ENCODE peak calls at places on chromosomes 2 and 18, in four cellular contexts. One of them, this sample, is unnamed.

GRCh38 chr2:27258051-27258450 is 4.8 kb downstream of the SLC30A3 start:
- DNase-seq in ovary: no peak
- DNase-seq in body of pancreas: no peak
- DNase-seq in K562: no peak
- DNase-seq in this sample: no peak

GRCh38 chr2:227443889-227444568 is 27.9 kb upstream of the AGFG1 start:
- DNase-seq in K562: no peak
- DNase-seq in ovary: no peak
- DNase-seq in body of pancreas: no peak
- DNase-seq in this sample: no peak

GRCh38 chr2:1582891-1583341 is 161.4 kb downstream of the PXDN start:
- DNase-seq in K562: no peak
- DNase-seq in ovary: peak; percentile 8
- DNase-seq in body of pancreas: no peak
- DNase-seq in this sample: no peak

GRCh38 chr2:1140389-1141003 is 189.8 kb downstream of the SNTG2 start:
- DNase-seq in K562: peak; percentile 72
- DNase-seq in body of pancreas: peak; percentile 37
- DNase-seq in ovary: no peak
- DNase-seq in this sample: no peak

GRCh38 chr2:103166406-103167324 is 404.8 kb downstream of the TMEM182 start:
- DNase-seq in ovary: no peak
- DNase-seq in body of pancreas: no peak
- DNase-seq in K562: no peak
- DNase-seq in this sample: no peak

GRCh38 chr2:21010813-21011439 is 32.9 kb downstream of the APOB start:
- DNase-seq in ovary: no peak
- DNase-seq in K562: no peak
- DNase-seq in body of pancreas: no peak
- DNase-seq in this sample: no peak

GRCh38 chr18:12011962-12012549 is 30.7 kb downstream of the IMPA2 start:
- DNase-seq in body of pancreas: peak; percentile 76
- DNase-seq in ovary: no peak
- DNase-seq in K562: no peak
- DNase-seq in this sample: no peak

GRCh38 chr2:222440670-222441422 is 16.5 kb downstream of the SGPP2 start:
- DNase-seq in body of pancreas: no peak
- DNase-seq in ovary: peak; percentile 44
- DNase-seq in K562: no peak
- DNase-seq in this sample: no peak

GRCh38 chr2:56084117-56084936 is 99.5 kb upstream of the CCDC85A start:
- DNase-seq in ovary: no peak
- DNase-seq in body of pancreas: peak; percentile 28
- DNase-seq in K562: no peak
- DNase-seq in this sample: no peak

GRCh38 chr2:118249970-118250369 is 161.7 kb downstream of the INSIG2 start:
- DNase-seq in body of pancreas: no peak
- DNase-seq in ovary: no peak
- DNase-seq in K562: no peak
- DNase-seq in this sample: no peak

GRCh38 chr2:64988420-64989125 is 626 bp upstream of the SLC1A4 start:
- DNase-seq in ovary: peak; percentile 71
- DNase-seq in body of pancreas: peak; percentile 80
- DNase-seq in K562: peak; percentile 88
- DNase-seq in this sample: peak; percentile 81

GRCh38 chr18:21834301-21834660 is 93.7 kb downstream of the MIB1 start:
- DNase-seq in body of pancreas: no peak
- DNase-seq in K562: no peak
- DNase-seq in ovary: no peak
- DNase-seq in this sample: no peak

GRCh38 chr2:218381916-218382366 is at the start of gene SLC11A1:
- DNase-seq in ovary: peak; percentile 21
- DNase-seq in body of pancreas: no peak
- DNase-seq in K562: no peak
- DNase-seq in this sample: no peak

GRCh38 chr2:119352357-119352756 is 14.3 kb downstream of the C2orf76 start:
- DNase-seq in K562: no peak
- DNase-seq in body of pancreas: peak; percentile 73
- DNase-seq in ovary: no peak
- DNase-seq in this sample: no peak

GRCh38 chr2:122595065-122595464 is 839.6 kb downstream of the TSN start:
- DNase-seq in K562: no peak
- DNase-seq in body of pancreas: no peak
- DNase-seq in ovary: no peak
- DNase-seq in this sample: no peak

GRCh38 chr2:124983595-124983994 is 958.5 kb downstream of the CNTNAP5 start:
- DNase-seq in K562: no peak
- DNase-seq in ovary: no peak
- DNase-seq in body of pancreas: no peak
- DNase-seq in this sample: no peak

GRCh38 chr18:63936156-63936931 is 12.8 kb upstream of the HMSD start:
- DNase-seq in body of pancreas: peak; percentile 87
- DNase-seq in K562: peak; percentile 30
- DNase-seq in ovary: peak; percentile 46
- DNase-seq in this sample: peak; percentile 73

GRCh38 chr2:30149513-30149912 is 2.7 kb downstream of the YPEL5 start:
- DNase-seq in K562: peak; percentile 50
- DNase-seq in ovary: no peak
- DNase-seq in body of pancreas: no peak
- DNase-seq in this sample: no peak

GRCh38 chr2:157181234-157181633 is 76.3 kb upstream of the GALNT5 start:
- DNase-seq in ovary: no peak
- DNase-seq in body of pancreas: no peak
- DNase-seq in K562: no peak
- DNase-seq in this sample: no peak

GRCh38 chr2:10331033-10331701 is 28.5 kb downstream of the HPCAL1 start:
- DNase-seq in K562: peak; percentile 58
- DNase-seq in ovary: no peak
- DNase-seq in body of pancreas: no peak
- DNase-seq in this sample: peak; percentile 87

GRCh38 chr2:63050186-63050915 is at the start of gene OTX1:
- DNase-seq in ovary: peak; percentile 62
- DNase-seq in K562: peak; percentile 97
- DNase-seq in body of pancreas: peak; percentile 81
- DNase-seq in this sample: peak; percentile 72

GRCh38 chr2:173983414-173983871 is 18.3 kb upstream of the SP3 start:
- DNase-seq in K562: no peak
- DNase-seq in ovary: no peak
- DNase-seq in body of pancreas: no peak
- DNase-seq in this sample: no peak

GRCh38 chr2:237184192-237184922 is 98.7 kb downstream of the COPS8 start:
- DNase-seq in ovary: peak; percentile 16
- DNase-seq in body of pancreas: no peak
- DNase-seq in K562: no peak
- DNase-seq in this sample: no peak

GRCh38 chr2:121197369-121198091 is 87.5 kb downstream of the TFCP2L1 start:
- DNase-seq in K562: no peak
- DNase-seq in body of pancreas: peak; percentile 41
- DNase-seq in ovary: no peak
- DNase-seq in this sample: peak; percentile 19

GRCh38 chr2:24164416-24164973 is 10.4 kb upstream of the FAM228A start:
- DNase-seq in K562: peak; percentile 78
- DNase-seq in ovary: no peak
- DNase-seq in body of pancreas: no peak
- DNase-seq in this sample: peak; percentile 56

GRCh38 chr2:149741646-149742045 is 154.1 kb upstream of the MMADHC start:
- DNase-seq in K562: no peak
- DNase-seq in ovary: no peak
- DNase-seq in body of pancreas: no peak
- DNase-seq in this sample: no peak

GRCh38 chr18:79487198-79488165 is 91.8 kb downstream of the NFATC1 start:
- DNase-seq in ovary: no peak
- DNase-seq in body of pancreas: no peak
- DNase-seq in K562: no peak
- DNase-seq in this sample: peak; percentile 47

GRCh38 chr2:157460897-157461296 is 17.0 kb upstream of the CYTIP start:
- DNase-seq in body of pancreas: no peak
- DNase-seq in ovary: no peak
- DNase-seq in K562: no peak
- DNase-seq in this sample: no peak

GRCh38 chr2:138176862-138177439 is 212.7 kb downstream of the HNMT start:
- DNase-seq in body of pancreas: no peak
- DNase-seq in K562: no peak
- DNase-seq in ovary: no peak
- DNase-seq in this sample: no peak

GRCh38 chr18:5943514-5943913 is 48.2 kb upstream of the TMEM200C start:
- DNase-seq in K562: no peak
- DNase-seq in body of pancreas: peak; percentile 23
- DNase-seq in ovary: no peak
- DNase-seq in this sample: no peak

GRCh38 chr2:120549841-120550240 is 185.8 kb upstream of the GLI2 start:
- DNase-seq in K562: no peak
- DNase-seq in body of pancreas: no peak
- DNase-seq in ovary: no peak
- DNase-seq in this sample: no peak

GRCh38 chr18:5841518-5841917 is 53.8 kb downstream of the TMEM200C start:
- DNase-seq in ovary: no peak
- DNase-seq in body of pancreas: no peak
- DNase-seq in K562: no peak
- DNase-seq in this sample: no peak

GRCh38 chr2:104788721-104789446 is 65.0 kb upstream of the POU3F3 start:
- DNase-seq in K562: no peak
- DNase-seq in ovary: no peak
- DNase-seq in body of pancreas: no peak
- DNase-seq in this sample: no peak
- H3K4me3 ChIP-seq in K562: no peak overlapping the region
- H3K4me3 ChIP-seq in ovary: no peak overlapping the region
- H3K4me3 ChIP-seq in body of pancreas: no peak overlapping the region
- H3K4me3 ChIP-seq in this sample: no peak overlapping the region

DNA sequence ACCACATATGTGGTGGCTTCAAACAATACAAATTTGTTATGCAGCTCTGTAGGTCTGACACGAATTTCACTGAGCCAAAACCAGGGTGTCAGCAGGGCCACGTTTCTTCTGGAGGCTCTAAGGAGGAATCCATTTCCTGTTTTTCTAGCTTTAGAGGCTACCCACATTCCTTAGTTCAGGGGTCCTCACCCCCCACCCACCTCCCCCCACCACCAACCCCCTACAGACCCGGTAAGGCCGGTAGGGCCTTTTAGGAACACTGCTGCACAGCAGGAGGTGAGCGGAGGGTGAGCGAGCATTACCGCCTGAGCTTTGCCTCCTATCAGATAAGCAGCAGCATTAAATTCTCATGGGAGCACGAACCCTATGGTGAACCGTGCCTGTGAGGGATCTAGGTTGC is 10.6 kb upstream of the SLC39A10 start:
- DNase-seq in K562: peak; percentile 31
- DNase-seq in body of pancreas: no peak
- DNase-seq in ovary: no peak
- DNase-seq in this sample: no peak
- H3K27ac ChIP-seq in K562: peak overlapping the region; percentile 74
- H3K27ac ChIP-seq in body of pancreas: no peak overlapping the region
- H3K27ac ChIP-seq in ovary: no peak overlapping the region
- H3K27ac ChIP-seq in this sample: no peak overlapping the region

GRCh38 chr18:3713708-3714107 is 263.7 kb downstream of the TGIF1 start:
- DNase-seq in body of pancreas: no peak
- DNase-seq in ovary: no peak
- DNase-seq in K562: no peak
- DNase-seq in this sample: no peak

GRCh38 chr18:3712485-3712884 is 262.5 kb downstream of the TGIF1 start:
- DNase-seq in body of pancreas: no peak
- DNase-seq in ovary: no peak
- DNase-seq in K562: no peak
- DNase-seq in this sample: no peak

GRCh38 chr18:3709166-3709565 is 259.2 kb downstream of the TGIF1 start:
- DNase-seq in K562: no peak
- DNase-seq in ovary: no peak
- DNase-seq in body of pancreas: no peak
- DNase-seq in this sample: no peak

GRCh38 chr18:3713166-3713565 is 263.2 kb downstream of the TGIF1 start:
- DNase-seq in ovary: no peak
- DNase-seq in body of pancreas: no peak
- DNase-seq in K562: no peak
- DNase-seq in this sample: no peak

GRCh38 chr18:3710712-3711269 is 260.8 kb downstream of the TGIF1 start:
- DNase-seq in ovary: no peak
- DNase-seq in body of pancreas: peak; percentile 67
- DNase-seq in K562: no peak
- DNase-seq in this sample: peak; percentile 90
- TF ChIP-seq POLR2A in ovary: no peak
- TF ChIP-seq POLR2A in body of pancreas: peak; percentile 25
- TF ChIP-seq POLR2A in K562: no peak
- TF ChIP-seq POLR2A in this sample: peak; percentile 23

DNA sequence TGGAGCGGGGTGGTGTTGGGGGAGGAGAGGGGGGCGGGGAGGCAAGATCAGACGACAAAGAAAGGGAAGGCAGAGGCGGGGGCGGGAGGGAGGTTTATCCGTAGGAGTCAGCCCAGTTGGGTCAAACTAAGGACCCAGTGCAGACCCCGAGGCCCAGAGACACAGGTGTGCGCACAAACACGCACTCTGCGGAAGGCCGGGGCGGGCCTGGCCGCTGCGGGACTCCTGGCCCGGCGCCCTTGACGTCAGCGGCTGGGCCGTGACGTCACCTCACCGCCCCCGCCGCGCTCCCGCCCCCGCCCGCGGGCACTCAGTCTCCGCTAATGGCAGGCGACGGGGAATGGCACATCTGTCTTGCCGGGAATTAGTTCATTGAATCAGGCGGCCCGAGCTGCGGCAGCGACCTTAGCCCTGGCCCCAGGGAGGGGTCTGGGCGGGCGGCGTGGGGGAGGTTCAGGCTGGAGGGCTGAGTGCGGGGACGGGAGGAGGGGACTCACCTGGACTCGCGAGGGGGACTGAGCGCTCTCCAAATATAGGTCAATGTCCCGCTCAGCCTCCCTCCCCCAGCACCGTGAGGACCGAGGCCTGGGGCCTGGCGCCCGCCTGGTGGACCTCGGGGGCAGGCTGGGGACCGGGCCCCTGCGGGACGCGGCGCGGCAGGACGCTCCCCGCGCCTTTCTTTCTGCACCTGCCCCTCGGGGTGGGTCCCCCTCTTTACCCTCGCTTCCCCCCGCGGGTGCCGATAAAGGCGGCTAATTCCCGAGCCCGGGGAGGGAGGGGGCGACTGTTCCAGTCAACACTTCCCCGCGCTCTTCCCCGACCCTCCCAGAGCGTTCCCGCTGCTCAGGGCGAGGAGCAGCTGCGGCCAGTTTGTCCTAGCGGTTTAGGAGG is 15.5 kb upstream of the ECEL1 start:
- DNase-seq in body of pancreas: peak; percentile 27
- DNase-seq in ovary: peak; percentile 85
- DNase-seq in K562: peak; percentile 42
- DNase-seq in this sample: no peak
- H3K4me3 ChIP-seq in body of pancreas: no peak overlapping the region
- H3K4me3 ChIP-seq in ovary: peak overlapping the region; percentile 22
- H3K4me3 ChIP-seq in K562: no peak overlapping the region
- H3K4me3 ChIP-seq in this sample: peak overlapping the region; percentile 34